ENCODE peak calls at places on chromosomes 3 and 15, in four cellular contexts. L, P, K and T are unnamed samples.

GRCh38 chr15:44315164-44315563 is 26.6 kb downstream of the GOLM2 start:
- DNase-seq in L (no peak), P (no peak), K (no peak), T (no peak)

GRCh38 chr3:133047980-133048379 is 9.8 kb downstream of the TMEM108 start:
- DNase-seq in L (no peak), P (no peak), K (no peak), T (no peak)

GRCh38 chr3:179852117-179852886 is 184.4 kb downstream of the PEX5L start:
- DNase-seq in L (no peak), P (no peak), K (no peak), T (peak)

GRCh38 chr3:62199126-62199525 is 174.2 kb downstream of the FEZF2 start:
- DNase-seq in L (no peak), P (no peak), K (no peak), T (no peak)

GRCh38 chr15:101156509-101157159 is 95.2 kb downstream of the CHSY1 start:
- DNase-seq in L (peak), P (no peak), K (no peak), T (no peak)

GRCh38 chr3:118548434-118548833 is 486.2 kb downstream of the IGSF11 start:
- DNase-seq in L (no peak), P (no peak), K (no peak), T (no peak)

GRCh38 chr3:131047582-131047981 is 20.9 kb downstream of the NEK11 start:
- DNase-seq in L (peak), P (no peak), K (no peak), T (no peak)

GRCh38 chr3:143769663-143770062 is 78.6 kb downstream of the SLC9A9 start:
- DNase-seq in L (no peak), P (no peak), K (no peak), T (peak)

GRCh38 chr3:49406571-49407565 is 4.9 kb downstream of the RHOA start:
- DNase-seq in L (no peak), P (no peak), K (no peak), T (no peak)

GRCh38 chr3:75329713-75330112 is 334.4 kb upstream of the FRG2C start:
- DNase-seq in L (no peak), P (no peak), K (no peak), T (no peak)

GRCh38 chr15:31459011-31459748 is 132.5 kb downstream of the KLF13 start:
- DNase-seq in L (peak), P (no peak), K (no peak), T (no peak)

GRCh38 chr3:185831195-185831594 is 6.4 kb upstream of the IGF2BP2 start:
- DNase-seq in L (no peak), P (no peak), K (no peak), T (no peak)

GRCh38 chr15:92288755-92289154 is 104.9 kb upstream of the ST8SIA2 start:
- DNase-seq in L (no peak), P (no peak), K (no peak), T (no peak)

GRCh38 chr3:71245052-71245488 is 338.5 kb downstream of the FOXP1 start:
- DNase-seq in L (no peak), P (no peak), K (peak), T (no peak)